ENCODE peak calls at places on chromosomes 5 and 9, in five cellular contexts. Y is activated T-helper 1 cell treated with anti-CD3 and anti-CD28 coated beads, Interleukin-2, amount 50 U/mL, for 16 hours; J is A673; N is GM12878; E is LHCN-M2. Q is an unnamed sample.

GRCh38 chr9:86072393-86073016 is 26.9 kb downstream of the GOLM1 start:
- DNase-seq in Y (no peak), N (no peak), E (peak), J (no peak), Q (no peak)

GRCh38 chr9:27548055-27548741 is 18.6 kb upstream of the MOB3B start:
- DNase-seq in J (peak), Y (no peak), N (no peak), E (peak), Q (peak)

GRCh38 chr9:7777776-7778175 is 21.8 kb downstream of the DMAC1 start:
- DNase-seq in E (peak), Y (no peak), N (no peak), J (no peak), Q (peak)

GRCh38 chr5:132754947-132755346 is 7.7 kb downstream of the CCNI2 start:
- DNase-seq in N (no peak), E (peak), J (peak), Y (no peak), Q (peak)

GRCh38 chr9:89311346-89312153 is 555 bp downstream of the CKS2 start:
- DNase-seq in E (peak), J (no peak), N (no peak), Y (no peak), Q (peak)

GRCh38 chr5:125115180-125115495 is 368.7 kb upstream of the ZNF608 start:
- DNase-seq in N (no peak), Y (no peak), J (no peak), E (no peak), Q (peak)

GRCh38 chr9:78439866-78440830 is 143.2 kb downstream of the PSAT1 start:
- DNase-seq in J (no peak), Y (no peak), E (no peak), N (no peak), Q (no peak)

GRCh38 chr5:132896685-132897084 is 23.2 kb downstream of the LEAP2 start:
- DNase-seq in Y (no peak), N (no peak), J (no peak), E (no peak), Q (no peak)